ENCODE peak calls at places on chromosomes 3 and 15, in four cellular contexts. C, Q, L and O are unnamed samples.

GRCh38 chr3:189621948-189622603 is 9.1 kb upstream of the TP63 start:
- DNase-seq in C (no peak), Q (no peak), L (no peak), O (no peak)

GRCh38 chr15:63905558-63906265 is 72.0 kb upstream of the HERC1 start:
- DNase-seq in C (no peak), Q (no peak), L (peak), O (no peak)

GRCh38 chr3:190319660-190320059 is 2.6 kb downstream of the CLDN1 start:
- DNase-seq in C (peak), Q (no peak), L (peak), O (no peak)

GRCh38 chr3:158709666-158710083 is 22.6 kb downstream of the RARRES1 start:
- DNase-seq in C (no peak), Q (no peak), L (peak), O (peak)

GRCh38 chr15:33801954-33802353 is 166.3 kb upstream of the CHRM5 start:
- DNase-seq in C (no peak), Q (no peak), L (peak), O (no peak)

GRCh38 chr15:64855206-64856000 is 13.7 kb downstream of the PLEKHO2 start:
- DNase-seq in C (no peak), Q (no peak), L (no peak), O (peak)

GRCh38 chr3:101631397-101631796 is 45.5 kb downstream of the ZBTB11 start:
- DNase-seq in C (no peak), Q (no peak), L (no peak), O (no peak)

GRCh38 chr3:126514161-126514560 is 3.4 kb downstream of the UROC1 start:
- DNase-seq in C (no peak), Q (no peak), L (no peak), O (no peak)

GRCh38 chr3:58177747-58178527 is 32.8 kb downstream of the DNASE1L3 start:
- DNase-seq in C (peak), Q (peak), L (peak), O (peak)

GRCh38 chr15:98505611-98506031 is 142.7 kb upstream of the IGF1R start:
- DNase-seq in C (no peak), Q (no peak), L (no peak), O (peak)

GRCh38 chr3:101128786-101129185 is 135.6 kb upstream of the ABI3BP start:
- DNase-seq in C (no peak), Q (no peak), L (no peak), O (no peak)

GRCh38 chr3:114848643-114849350 is 298.3 kb downstream of the ZBTB20 start:
- DNase-seq in C (no peak), Q (no peak), L (no peak), O (no peak)

GRCh38 chr15:89167267-89168176 is 53.9 kb downstream of the RLBP1 start:
- DNase-seq in C (peak), Q (no peak), L (peak), O (peak)

GRCh38 chr3:103295974-103296570 is 861.3 kb downstream of the ZPLD1 start:
- DNase-seq in C (no peak), Q (no peak), L (peak), O (no peak)

GRCh38 chr15:98667521-98668179 is 19.3 kb downstream of the IGF1R start:
- DNase-seq in C (no peak), Q (no peak), L (no peak), O (no peak)

GRCh38 chr15:91909574-91909973 is 56.1 kb downstream of the SLCO3A1 start:
- DNase-seq in C (no peak), Q (no peak), L (no peak), O (no peak)

GRCh38 chr15:93111451-93111850 is 22.4 kb upstream of the RGMA start:
- DNase-seq in C (no peak), Q (no peak), L (no peak), O (no peak)